ENCODE peak calls at places on chromosome 14, in nine cellular contexts. Q is T-helper 9 cell; M is NCI-H1092; A is central memory CD4-positive, alpha-beta T cell; R is activated T-cell treated with anti-CD3 and anti-CD28 coated beads, Interleukin-2, amount 50 U/mL, for 72 hours; V is uterus; L is GM19239; F is mucosa of gallbladder; X is GM20000. S is an unnamed sample.

GRCh38 chr14:96735509-96735908 is 61.7 kb upstream of the VRK1 start:
- DNase-seq in Q (no peak), M (peak; percentile 47), A (no peak), R (no peak), V (no peak), L (no peak), F (no peak), X (no peak), S (no peak)

GRCh38 chr14:74937171-74937570 is 14.1 kb upstream of the RPS6KL1 start:
- DNase-seq in Q (no peak), M (no peak), A (no peak), R (no peak), V (no peak), L (no peak), F (no peak), X (no peak), S (no peak)

GRCh38 chr14:100534528-100535286 is 52.5 kb downstream of the BEGAIN start:
- DNase-seq in Q (no peak), M (no peak), A (no peak), R (no peak), V (peak; percentile 27), L (peak; percentile 1), F (peak; percentile 9), X (peak; percentile 17), S (no peak)

GRCh38 chr14:105354541-105354940 is 40.0 kb downstream of the PACS2 start:
- DNase-seq in Q (no peak), M (no peak), A (no peak), R (no peak), V (no peak), L (no peak), F (no peak), X (no peak), S (no peak)

GRCh38 chr14:53478174-53478573 is 325.1 kb upstream of the DDHD1 start:
- DNase-seq in Q (no peak), M (no peak), A (no peak), R (no peak), V (no peak), L (no peak), F (no peak), X (no peak), S (no peak)

GRCh38 chr14:30521899-30522736 is 36.8 kb upstream of the G2E3 start:
- DNase-seq in Q (no peak), M (peak; percentile 45), A (peak; percentile 17), R (no peak), V (no peak), L (peak; percentile 16), F (no peak), X (peak; percentile 40), S (no peak)

GRCh38 chr14:51394804-51395203 is 154.8 kb downstream of the TMX1 start:
- DNase-seq in Q (no peak), M (no peak), A (no peak), R (no peak), V (no peak), L (no peak), F (no peak), X (no peak), S (no peak)

GRCh38 chr14:101110729-101111619 is 207.5 kb upstream of the RTL1 start:
- DNase-seq in Q (no peak), M (no peak), A (no peak), R (no peak), V (no peak), L (no peak), F (peak; percentile 9), X (no peak), S (no peak)

GRCh38 chr14:103453791-103454190 is 68.6 kb downstream of the MARK3 start:
- DNase-seq in Q (no peak), M (no peak), A (no peak), R (no peak), V (no peak), L (no peak), F (no peak), X (no peak), S (no peak)

GRCh38 chr14:102050625-102051024 is 36.2 kb downstream of the HSP90AA1 start:
- DNase-seq in Q (no peak), M (no peak), A (no peak), R (no peak), V (no peak), L (no peak), F (no peak), X (no peak), S (no peak)

GRCh38 chr14:95649230-95649629 is 37.0 kb upstream of the TCL1B start:
- DNase-seq in Q (no peak), M (no peak), A (no peak), R (no peak), V (no peak), L (no peak), F (no peak), X (no peak), S (no peak)

GRCh38 chr14:56805201-56805991 is 4.9 kb downstream of the OTX2 start:
- DNase-seq in Q (no peak), M (no peak), A (no peak), R (no peak), V (no peak), L (no peak), F (no peak), X (no peak), S (no peak)

GRCh38 chr14:53327716-53328115 is 174.6 kb upstream of the DDHD1 start:
- DNase-seq in Q (no peak), M (no peak), A (no peak), R (no peak), V (peak; percentile 45), L (no peak), F (no peak), X (no peak), S (no peak)

GRCh38 chr14:53389207-53389606 is 236.1 kb upstream of the DDHD1 start:
- DNase-seq in Q (no peak), M (no peak), A (no peak), R (no peak), V (no peak), L (no peak), F (no peak), X (no peak), S (no peak)

GRCh38 chr14:69043007-69043444 is 63.9 kb upstream of the ACTN1 start:
- DNase-seq in Q (no peak), M (no peak), A (no peak), R (no peak), V (peak; percentile 53), L (no peak), F (no peak), X (no peak), S (no peak)

GRCh38 chr14:72947366-72948160 is 21.3 kb downstream of the DCAF4 start:
- DNase-seq in Q (no peak), M (no peak), A (no peak), R (no peak), V (no peak), L (no peak), F (no peak), X (no peak), S (no peak)

GRCh38 chr14:51258280-51258679 is 18.2 kb downstream of the TMX1 start:
- DNase-seq in Q (no peak), M (no peak), A (no peak), R (no peak), V (no peak), L (no peak), F (no peak), X (no peak), S (no peak)

GRCh38 chr14:99230271-99231141 is 41.5 kb downstream of the BCL11B start:
- DNase-seq in Q (peak; percentile 85), M (no peak), A (peak; percentile 90), R (peak; percentile 83), V (no peak), L (no peak), F (peak; percentile 39), X (no peak), S (peak; percentile 92)

GRCh38 chr14:33922125-33922524 is 28.7 kb downstream of the EGLN3 start:
- DNase-seq in Q (no peak), M (no peak), A (no peak), R (no peak), V (no peak), L (no peak), F (no peak), X (no peak), S (no peak)

GRCh38 chr14:44847910-44848309 is 113.8 kb downstream of the KLHL28 start:
- DNase-seq in Q (no peak), M (no peak), A (no peak), R (no peak), V (no peak), L (no peak), F (no peak), X (no peak), S (no peak)